ENCODE peak calls at places on chromosomes 4 and X, in four cellular contexts. S is amygdala, T is HT1080, D is WTC11. F is an unnamed sample.

GRCh38 chr4:4595252-4595651 is 53.4 kb upstream of the STX18 start:
- DNase-seq in S (no peak), T (no peak), D (no peak), F (no peak)

GRCh38 chr4:36111180-36111579 is 133.1 kb downstream of the ARAP2 start:
- DNase-seq in S (no peak), T (peak), D (no peak), F (no peak)

GRCh38 chr4:762211-763190 is 56.9 kb downstream of the PCGF3 start:
- DNase-seq in S (no peak), T (no peak), D (no peak), F (no peak)

GRCh38 chr4:8473198-8473919 is 32.8 kb downstream of the TRMT44 start:
- DNase-seq in S (no peak), T (no peak), D (no peak), F (no peak)

GRCh38 chr4:91448668-91449330 is 855.0 kb upstream of the GRID2 start:
- DNase-seq in S (no peak), T (peak), D (no peak), F (no peak)

GRCh38 chr4:76758290-76758882 is 139.6 kb downstream of the SOWAHB start:
- DNase-seq in S (no peak), T (peak), D (no peak), F (no peak)

GRCh38 chrX:130144509-130144908 is 21.1 kb downstream of the AIFM1 start:
- DNase-seq in S (no peak), T (no peak), D (no peak), F (no peak)

GRCh38 chrX:140764401-140764919 is 54.9 kb downstream of the LINC00632 start:
- DNase-seq in S (no peak), T (no peak), D (peak), F (peak)